ENCODE peak calls at places on chromosomes 1 and 21, in four cellular contexts. One of them, this sample, is unnamed.

GRCh38 chr1:168792142-168792541 is 63.1 kb upstream of the DPT start:
- ATAC-seq in left colon: no peak
- ATAC-seq in foreskin keratinocyte: no peak
- ATAC-seq in stimulated activated naive CD8-positive, alpha-beta T cell treated with anti-CD3 and anti-CD28 coated beads, Interleukin-15, amount 100 ng/mL, for 72 hours: peak; percentile 39
- ATAC-seq in this sample: no peak

GRCh38 chr21:41924355-41924754 is 29.5 kb downstream of the C2CD2 start:
- ATAC-seq in left colon: no peak
- ATAC-seq in stimulated activated naive CD8-positive, alpha-beta T cell treated with anti-CD3 and anti-CD28 coated beads, Interleukin-15, amount 100 ng/mL, for 72 hours: no peak
- ATAC-seq in foreskin keratinocyte: no peak
- ATAC-seq in this sample: no peak

GRCh38 chr1:41051022-41051421 is 29.5 kb upstream of the SLFNL1 start:
- ATAC-seq in left colon: no peak
- ATAC-seq in stimulated activated naive CD8-positive, alpha-beta T cell treated with anti-CD3 and anti-CD28 coated beads, Interleukin-15, amount 100 ng/mL, for 72 hours: no peak
- ATAC-seq in foreskin keratinocyte: no peak
- ATAC-seq in this sample: no peak

GRCh38 chr1:208238710-208239517 is 5.3 kb downstream of the PLXNA2 start:
- ATAC-seq in stimulated activated naive CD8-positive, alpha-beta T cell treated with anti-CD3 and anti-CD28 coated beads, Interleukin-15, amount 100 ng/mL, for 72 hours: no peak
- ATAC-seq in foreskin keratinocyte: peak; percentile 81
- ATAC-seq in left colon: peak; percentile 15
- ATAC-seq in this sample: no peak

GRCh38 chr1:200290010-200290685 is 119.7 kb downstream of the ZNF281 start:
- ATAC-seq in foreskin keratinocyte: peak; percentile 29
- ATAC-seq in stimulated activated naive CD8-positive, alpha-beta T cell treated with anti-CD3 and anti-CD28 coated beads, Interleukin-15, amount 100 ng/mL, for 72 hours: peak; percentile 60
- ATAC-seq in left colon: no peak
- ATAC-seq in this sample: no peak

GRCh38 chr1:54487571-54488050 is 60.4 kb upstream of the ACOT11 start:
- ATAC-seq in foreskin keratinocyte: no peak
- ATAC-seq in left colon: no peak
- ATAC-seq in stimulated activated naive CD8-positive, alpha-beta T cell treated with anti-CD3 and anti-CD28 coated beads, Interleukin-15, amount 100 ng/mL, for 72 hours: no peak
- ATAC-seq in this sample: no peak

GRCh38 chr1:3570081-3570986 is 41.0 kb downstream of the MEGF6 start:
- ATAC-seq in stimulated activated naive CD8-positive, alpha-beta T cell treated with anti-CD3 and anti-CD28 coated beads, Interleukin-15, amount 100 ng/mL, for 72 hours: peak; percentile 15
- ATAC-seq in foreskin keratinocyte: no peak
- ATAC-seq in left colon: no peak
- ATAC-seq in this sample: peak; percentile 58

GRCh38 chr1:119713039-119713537 is 1.4 kb downstream of the PHGDH start:
- ATAC-seq in foreskin keratinocyte: peak; percentile 1
- ATAC-seq in stimulated activated naive CD8-positive, alpha-beta T cell treated with anti-CD3 and anti-CD28 coated beads, Interleukin-15, amount 100 ng/mL, for 72 hours: peak; percentile 15
- ATAC-seq in left colon: no peak
- ATAC-seq in this sample: no peak

GRCh38 chr1:39105061-39105840 is 79.1 kb downstream of the NDUFS5 start:
- ATAC-seq in left colon: peak; percentile 87
- ATAC-seq in foreskin keratinocyte: peak; percentile 43
- ATAC-seq in stimulated activated naive CD8-positive, alpha-beta T cell treated with anti-CD3 and anti-CD28 coated beads, Interleukin-15, amount 100 ng/mL, for 72 hours: peak; percentile 77
- ATAC-seq in this sample: peak; percentile 67

GRCh38 chr1:41799723-41800122 is 119.0 kb downstream of the HIVEP3 start:
- ATAC-seq in left colon: no peak
- ATAC-seq in stimulated activated naive CD8-positive, alpha-beta T cell treated with anti-CD3 and anti-CD28 coated beads, Interleukin-15, amount 100 ng/mL, for 72 hours: peak; percentile 91
- ATAC-seq in foreskin keratinocyte: peak; percentile 60
- ATAC-seq in this sample: no peak

GRCh38 chr1:35058990-35059389 is 20.2 kb upstream of the ZMYM1 start:
- ATAC-seq in stimulated activated naive CD8-positive, alpha-beta T cell treated with anti-CD3 and anti-CD28 coated beads, Interleukin-15, amount 100 ng/mL, for 72 hours: no peak
- ATAC-seq in left colon: no peak
- ATAC-seq in foreskin keratinocyte: no peak
- ATAC-seq in this sample: no peak

GRCh38 chr1:109895720-109896504 is 14.7 kb upstream of the CSF1 start:
- ATAC-seq in stimulated activated naive CD8-positive, alpha-beta T cell treated with anti-CD3 and anti-CD28 coated beads, Interleukin-15, amount 100 ng/mL, for 72 hours: peak; percentile 58
- ATAC-seq in left colon: peak; percentile 16
- ATAC-seq in foreskin keratinocyte: no peak
- ATAC-seq in this sample: no peak

GRCh38 chr1:40041466-40041838 is 923 bp downstream of the CAP1 start:
- ATAC-seq in foreskin keratinocyte: no peak
- ATAC-seq in left colon: no peak
- ATAC-seq in stimulated activated naive CD8-positive, alpha-beta T cell treated with anti-CD3 and anti-CD28 coated beads, Interleukin-15, amount 100 ng/mL, for 72 hours: no peak
- ATAC-seq in this sample: no peak

GRCh38 chr21:29271927-29272333 is 26.8 kb upstream of the BACH1 start:
- ATAC-seq in foreskin keratinocyte: no peak
- ATAC-seq in left colon: peak; percentile 69
- ATAC-seq in stimulated activated naive CD8-positive, alpha-beta T cell treated with anti-CD3 and anti-CD28 coated beads, Interleukin-15, amount 100 ng/mL, for 72 hours: no peak
- ATAC-seq in this sample: no peak

GRCh38 chr21:32813265-32813903 is 41.8 kb upstream of the PAXBP1 start:
- ATAC-seq in stimulated activated naive CD8-positive, alpha-beta T cell treated with anti-CD3 and anti-CD28 coated beads, Interleukin-15, amount 100 ng/mL, for 72 hours: no peak
- ATAC-seq in foreskin keratinocyte: no peak
- ATAC-seq in left colon: no peak
- ATAC-seq in this sample: no peak

GRCh38 chr1:89262643-89263042 is 10.0 kb downstream of the GBP5 start:
- ATAC-seq in foreskin keratinocyte: peak; percentile 43
- ATAC-seq in stimulated activated naive CD8-positive, alpha-beta T cell treated with anti-CD3 and anti-CD28 coated beads, Interleukin-15, amount 100 ng/mL, for 72 hours: no peak
- ATAC-seq in left colon: no peak
- ATAC-seq in this sample: no peak

GRCh38 chr1:91828007-91828321 is 58.0 kb downstream of the TGFBR3 start:
- ATAC-seq in stimulated activated naive CD8-positive, alpha-beta T cell treated with anti-CD3 and anti-CD28 coated beads, Interleukin-15, amount 100 ng/mL, for 72 hours: no peak
- ATAC-seq in foreskin keratinocyte: peak; percentile 9
- ATAC-seq in left colon: peak; percentile 73
- ATAC-seq in this sample: no peak

GRCh38 chr21:25658427-25658980 is 19.4 kb downstream of the JAM2 start:
- ATAC-seq in left colon: no peak
- ATAC-seq in stimulated activated naive CD8-positive, alpha-beta T cell treated with anti-CD3 and anti-CD28 coated beads, Interleukin-15, amount 100 ng/mL, for 72 hours: no peak
- ATAC-seq in foreskin keratinocyte: no peak
- ATAC-seq in this sample: no peak